ENCODE peak calls at places on chromosomes 11 and 22, in five cellular contexts. F is cardiac muscle cell, Y is RCC 7860, D is SJSA1, V is H54. Q is an unnamed sample.
A peak's percentile ranks its signal among the peaks of the same experiment; 100 is the strongest.

GRCh38 chr11:86230921-86231320 is 13.6 kb upstream of the EED start:
- DNase-seq in F (no peak), Y (no peak), D (no peak), V (no peak), Q (no peak)

GRCh38 chr11:127640822-127641485 is 640.4 kb upstream of the KIRREL3 start:
- DNase-seq in F (no peak), Y (no peak), D (peak; percentile 3), V (no peak), Q (no peak)

GRCh38 chr11:74072286-74072685 is 63.4 kb upstream of the UCP3 start:
- DNase-seq in F (no peak), Y (no peak), D (no peak), V (no peak), Q (no peak)

GRCh38 chr11:122665882-122666281 is 10.4 kb downstream of the UBASH3B start:
- DNase-seq in F (no peak), Y (no peak), D (no peak), V (no peak), Q (no peak)

GRCh38 chr11:47863189-47863892 is 15.2 kb upstream of the NUP160 start:
- DNase-seq in F (peak; percentile 81), Y (no peak), D (peak; percentile 94), V (no peak), Q (no peak)

GRCh38 chr11:119741369-119742262 is 12.6 kb upstream of the NECTIN1 start:
- DNase-seq in F (peak; percentile 34), Y (no peak), D (no peak), V (peak; percentile 37), Q (peak; percentile 44)

GRCh38 chr11:44177905-44178304 is 82.4 kb downstream of the EXT2 start:
- DNase-seq in F (no peak), Y (no peak), D (no peak), V (no peak), Q (no peak)

GRCh38 chr11:12235945-12236743 is 125.8 kb downstream of the MICAL2 start:
- DNase-seq in F (peak; percentile 78), Y (peak; percentile 87), D (peak; percentile 60), V (peak; percentile 45), Q (no peak)

GRCh38 chr22:32808038-32808445 is 6.5 kb downstream of the TIMP3 start:
- DNase-seq in F (no peak), Y (no peak), D (no peak), V (no peak), Q (peak; percentile 30)

GRCh38 chr22:20218981-20219380 is 49.1 kb downstream of the RTN4R start:
- DNase-seq in F (no peak), Y (no peak), D (no peak), V (no peak), Q (no peak)

GRCh38 chr22:46077669-46078099 is 72.6 kb upstream of the PPARA start:
- DNase-seq in F (no peak), Y (peak; percentile 27), D (no peak), V (no peak), Q (peak; percentile 5)

GRCh38 chr11:117972589-117973445 is 13.4 kb upstream of the IL10RA start:
- DNase-seq in F (peak; percentile 10), Y (no peak), D (peak; percentile 2), V (no peak), Q (no peak)

GRCh38 chr11:84887055-84887629 is 740.0 kb downstream of the DLG2 start:
- DNase-seq in F (no peak), Y (no peak), D (no peak), V (no peak), Q (no peak)

GRCh38 chr11:65588199-65589054 is 7.2 kb downstream of the KCNK7 start:
- DNase-seq in F (peak; percentile 59), Y (no peak), D (peak; percentile 58), V (peak; percentile 85), Q (no peak)

GRCh38 chr11:4467811-4468606 is 14.4 kb upstream of the OR52K1 start:
- DNase-seq in F (no peak), Y (no peak), D (no peak), V (no peak), Q (no peak)

GRCh38 chr11:47331454-47332302 is 20.8 kb downstream of the MYBPC3 start:
- DNase-seq in F (no peak), Y (no peak), D (no peak), V (no peak), Q (no peak)